ENCODE peak calls at places on chromosomes 16 and 17, in five cellular contexts. W is naive thymus-derived CD8-positive, alpha-beta T cell; N is activated naive CD4-positive, alpha-beta T cell treated with Interleukin-2 at 50 U/mL for 16 hours; S is T47D; P is germinal center. G is an unnamed sample.

GRCh38 chr16:25580071-25580470 is 111.7 kb upstream of the HS3ST4 start:
- DNase-seq in W (no peak), N (no peak), S (no peak), P (no peak), G (no peak)

GRCh38 chr16:49986351-49987124 is 38.5 kb upstream of the CNEP1R1 start:
- DNase-seq in W (no peak), N (no peak), S (no peak), P (no peak), G (no peak)

GRCh38 chr16:2385441-2385840 is 43.8 kb upstream of the CCNF start:
- DNase-seq in W (no peak), N (no peak), S (no peak), P (no peak), G (no peak)

GRCh38 chr17:42289863-42290165 is 1.5 kb downstream of the STAT5A start:
- DNase-seq in W (peak; percentile 35), N (peak; percentile 78), S (no peak), P (no peak), G (no peak)

GRCh38 chr17:330993-331701 is 21.5 kb downstream of the RPH3AL start:
- DNase-seq in W (peak; percentile 63), N (no peak), S (no peak), P (no peak), G (no peak)

GRCh38 chr16:58492066-58492465 is 7.9 kb upstream of the NDRG4 start:
- DNase-seq in W (no peak), N (no peak), S (no peak), P (no peak), G (no peak)

GRCh38 chr16:89936508-89936907 is 12.0 kb upstream of the DEF8 start:
- DNase-seq in W (no peak), N (no peak), S (no peak), P (no peak), G (no peak)

GRCh38 chr17:80504671-80505413 is 28.4 kb upstream of the NPTX1 start:
- DNase-seq in W (no peak), N (no peak), S (no peak), P (no peak), G (no peak)

GRCh38 chr16:69365901-69366300 is 14.3 kb upstream of the TMED6 start:
- DNase-seq in W (no peak), N (no peak), S (no peak), P (no peak), G (no peak)

GRCh38 chr17:50063516-50064252 is 7.8 kb downstream of the ITGA3 start:
- DNase-seq in W (no peak), N (no peak), S (no peak), P (no peak), G (no peak)

GRCh38 chr17:83176272-83176955 is 97.0 kb downstream of the METRNL start:
- DNase-seq in W (no peak), N (no peak), S (no peak), P (no peak), G (no peak)

GRCh38 chr16:15652293-15653001 is 2.4 kb downstream of the NDE1 start:
- DNase-seq in W (no peak), N (no peak), S (no peak), P (no peak), G (no peak)

GRCh38 chr16:69823831-69824563 is 61.9 kb downstream of the WWP2 start:
- DNase-seq in W (no peak), N (no peak), S (no peak), P (peak; percentile 55), G (no peak)